ENCODE peak calls at places on chromosomes 3 and 15, in five cellular contexts. F is Panc1; C is NCI-H1105; J is uterus; Y is stimulated activated naive CD8-positive, alpha-beta T cell treated with anti-CD3 and anti-CD28 coated beads, Interleukin-15, Interleukin-2, amounts not matched to agents 100 U/mL and 50 U/mL, for 24 hours. A is an unnamed sample.

GRCh38 chr3:181739628-181740027 is 27.9 kb downstream of the SOX2 start:
- DNase-seq in J (no peak), C (no peak), Y (no peak), F (no peak), A (peak; percentile 67)

GRCh38 chr3:171825222-171825828 is 15.0 kb upstream of the PLD1 start:
- DNase-seq in Y (no peak), J (peak; percentile 40), C (no peak), F (no peak), A (no peak)

GRCh38 chr3:182983811-182984210 is 3.5 kb upstream of the DCUN1D1 start:
- DNase-seq in J (no peak), C (no peak), Y (no peak), F (no peak), A (no peak)

GRCh38 chr15:77417642-77418041 is 2.3 kb downstream of the PEAK1 start:
- DNase-seq in Y (no peak), J (no peak), F (no peak), C (no peak), A (no peak)

GRCh38 chr3:157329541-157329940 is 107.1 kb upstream of the PTX3 start:
- DNase-seq in Y (no peak), C (no peak), F (no peak), J (no peak), A (no peak)

GRCh38 chr3:45551214-45552010 is 43.1 kb upstream of the LIMD1 start:
- DNase-seq in J (peak; percentile 83), C (no peak), F (no peak), Y (peak; percentile 16), A (no peak)

GRCh38 chr3:124201786-124202185 is 209.9 kb upstream of the ROPN1 start:
- DNase-seq in Y (no peak), C (no peak), F (no peak), J (no peak), A (no peak)

GRCh38 chr3:176041812-176042211 is 1155.5 kb downstream of the TBL1XR1 start:
- DNase-seq in J (no peak), Y (no peak), C (no peak), F (no peak), A (no peak)

GRCh38 chr3:33597257-33597689 is 120.8 kb downstream of the CLASP2 start:
- DNase-seq in J (no peak), C (no peak), F (no peak), Y (no peak), A (no peak)